ENCODE peak calls at places on chromosomes 16 and 17, in four cellular contexts. T is GM13976, M is fibroblast of pulmonary artery, B is progenitor cell of endocrine pancreas. W is an unnamed sample.

GRCh38 chr17:67520282-67520906 is 143.3 kb downstream of the PITPNC1 start:
- DNase-seq in T (no peak), M (peak), B (no peak), W (no peak)

GRCh38 chr17:28369684-28370034 is 448 bp downstream of the VTN start:
- DNase-seq in T (no peak), M (no peak), B (no peak), W (no peak)

GRCh38 chr17:48612854-48613691 is 2.0 kb downstream of the HOXB8 start:
- DNase-seq in T (peak), M (peak), B (no peak), W (no peak)

GRCh38 chr16:22675745-22676540 is 138.0 kb upstream of the HS3ST2 start:
- DNase-seq in T (no peak), M (no peak), B (no peak), W (no peak)

GRCh38 chr17:35423761-35424160 is 8.5 kb downstream of the SLFN12 start:
- DNase-seq in T (no peak), M (peak), B (no peak), W (no peak)

GRCh38 chr16:4880006-4880580 is 32.8 kb downstream of the UBN1 start:
- DNase-seq in T (no peak), M (no peak), B (no peak), W (no peak)

GRCh38 chr17:29645516-29646051 is 22.9 kb upstream of the CORO6 start:
- DNase-seq in T (no peak), M (peak), B (no peak), W (no peak)

GRCh38 chr16:80894091-80894490 is 89.7 kb upstream of the CDYL2 start:
- DNase-seq in T (no peak), M (peak), B (no peak), W (no peak)

GRCh38 chr16:56279132-56279531 is 87.8 kb downstream of the GNAO1 start:
- DNase-seq in T (no peak), M (no peak), B (no peak), W (no peak)

GRCh38 chr16:75477680-75478473 is 13.4 kb upstream of the TMEM170A start:
- DNase-seq in T (no peak), M (no peak), B (no peak), W (no peak)

GRCh38 chr17:17028059-17028877 is 14.0 kb upstream of the MPRIP start:
- DNase-seq in T (no peak), M (peak), B (peak), W (peak)

GRCh38 chr17:18968945-18969887 is 17.3 kb downstream of the SLC5A10 start:
- DNase-seq in T (no peak), M (no peak), B (no peak), W (no peak)

GRCh38 chr17:72661093-72661944 is 431.2 kb downstream of the SLC39A11 start:
- DNase-seq in T (no peak), M (no peak), B (no peak), W (peak)

GRCh38 chr16:29908719-29909220 is 8.5 kb downstream of the ASPHD1 start:
- DNase-seq in T (no peak), M (no peak), B (no peak), W (no peak)

GRCh38 chr17:2400474-2400866 is 390 bp downstream of the MNT start:
- DNase-seq in T (peak), M (peak), B (peak), W (no peak)

GRCh38 chr16:46857261-46857962 is 26.4 kb upstream of the C16orf87 start:
- DNase-seq in T (no peak), M (peak), B (no peak), W (no peak)

GRCh38 chr17:65813306-65813705 is 251.9 kb upstream of the AXIN2 start:
- DNase-seq in T (no peak), M (no peak), B (no peak), W (no peak)

GRCh38 chr17:73455767-73456166 is 144.0 kb upstream of the CDC42EP4 start:
- DNase-seq in T (no peak), M (no peak), B (no peak), W (no peak)

GRCh38 chr17:69539781-69540319 is 125.4 kb downstream of the MAP2K6 start:
- DNase-seq in T (no peak), M (peak), B (no peak), W (no peak)

GRCh38 chr16:29881050-29881449 is 18.0 kb upstream of the CDIPT start:
- DNase-seq in T (no peak), M (no peak), B (no peak), W (no peak)

GRCh38 chr16:13643412-13643811 is 276.5 kb upstream of the ERCC4 start:
- DNase-seq in T (no peak), M (no peak), B (no peak), W (no peak)

GRCh38 chr17:53168413-53168812 is 654.3 kb upstream of the KIF2B start:
- DNase-seq in T (no peak), M (no peak), B (no peak), W (no peak)

GRCh38 chr16:52497067-52497816 is 49.7 kb downstream of the TOX3 start:
- DNase-seq in T (no peak), M (peak), B (no peak), W (no peak)

GRCh38 chr17:31487648-31488263 is 96.3 kb downstream of the RAB11FIP4 start:
- DNase-seq in T (peak), M (peak), B (peak), W (peak)
- TF ChIP-seq CTCF in T (peak), M (no peak), B (no peak), W (no peak)

GRCh38 chr16:54985668-54986067 is 55.0 kb downstream of the IRX5 start:
- DNase-seq in T (no peak), M (no peak), B (no peak), W (no peak)

GRCh38 chr16:54993496-54993895 is 62.8 kb downstream of the IRX5 start:
- DNase-seq in T (no peak), M (no peak), B (no peak), W (no peak)

GRCh38 chr16:54986404-54986803 is 55.7 kb downstream of the IRX5 start:
- DNase-seq in T (no peak), M (no peak), B (no peak), W (no peak)

GRCh38 chr16:54987081-54987480 is 56.4 kb downstream of the IRX5 start:
- DNase-seq in T (no peak), M (no peak), B (no peak), W (no peak)

DNA sequence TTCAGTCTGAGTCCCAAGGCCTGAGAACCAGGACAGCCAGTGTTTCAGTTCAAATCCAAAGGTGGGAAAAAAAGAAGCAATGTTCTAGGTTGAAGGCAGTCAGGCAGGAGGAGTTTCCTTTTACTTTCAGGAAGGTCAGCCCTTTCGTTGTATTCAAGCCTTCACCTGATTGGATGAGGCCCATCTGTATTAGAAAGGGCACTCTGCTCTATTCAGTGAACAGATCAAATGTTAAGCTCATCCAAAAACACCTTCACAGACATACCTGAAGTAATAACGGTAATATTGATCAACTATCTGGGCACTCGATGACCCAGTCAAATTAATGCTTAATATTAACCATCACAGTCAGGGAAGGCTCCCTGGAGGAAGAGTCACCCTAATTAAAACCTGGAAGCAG is 60.9 kb downstream of the IRX5 start:
- DNase-seq in T (no peak), M (no peak), B (no peak), W (no peak)
- TF ChIP-seq CTCF in T (no peak), M (no peak), B (no peak), W (no peak)

DNA sequence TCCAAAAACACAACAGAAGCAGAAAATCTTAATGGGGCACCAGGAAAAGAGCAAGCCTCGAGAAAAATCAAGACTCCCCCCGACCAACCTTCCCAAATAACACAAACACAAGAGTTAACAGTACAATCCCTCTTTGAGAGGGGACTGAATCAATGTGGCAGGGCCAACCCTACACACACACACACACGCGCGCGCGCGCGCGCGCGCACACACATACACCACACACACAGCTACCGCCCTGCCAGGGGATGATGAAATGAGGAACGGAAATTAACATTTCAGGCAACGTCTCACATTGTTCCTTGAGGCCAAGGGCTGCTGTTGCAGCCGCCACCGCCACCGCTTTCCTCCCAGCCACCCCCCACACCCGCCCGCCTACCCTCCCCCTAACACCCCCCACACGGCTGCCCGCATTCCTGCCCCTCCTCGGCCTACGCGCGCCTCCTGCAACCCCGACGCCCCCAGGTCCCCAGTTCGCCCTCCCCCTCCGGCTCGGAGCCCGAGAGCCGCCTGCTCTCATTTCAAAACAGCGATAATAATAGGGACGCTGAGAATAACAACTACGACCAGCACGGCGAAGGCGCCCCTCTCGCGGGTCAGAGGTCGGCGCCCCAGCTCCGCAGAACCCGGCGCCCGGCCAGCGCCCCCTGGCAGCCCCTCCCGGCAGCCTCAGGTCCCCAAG is 1.2 kb downstream of the ANKRD11 start:
- DNase-seq in T (peak), M (peak), B (peak), W (peak)
- TF ChIP-seq CTCF in T (peak), M (peak), B (peak), W (no peak)

DNA sequence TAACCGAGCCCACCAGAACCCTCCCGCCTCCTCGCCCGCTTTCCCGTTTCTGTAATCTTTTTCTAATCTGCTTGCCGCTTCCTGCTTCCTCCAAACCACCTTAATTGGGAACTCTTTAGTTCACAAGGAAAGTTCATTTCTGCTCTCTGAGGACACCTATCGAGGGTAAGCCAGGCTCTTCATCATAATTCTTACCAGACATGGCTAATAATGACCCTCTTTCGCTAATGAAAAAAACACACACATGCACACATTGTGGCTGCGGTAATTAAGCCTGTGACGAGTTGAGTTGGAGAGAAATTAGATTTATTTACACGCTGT is 100.7 kb downstream of the ZNF423 start:
- DNase-seq in T (no peak), M (peak), B (no peak), W (no peak)
- TF ChIP-seq CTCF in T (no peak), M (peak), B (peak), W (no peak)